ENCODE peak calls at places on chromosomes 7 and 10, in nine cellular contexts. One of them, this sample, is unnamed.

GRCh38 chr7:153934048-153934447 is 118.2 kb upstream of the DPP6 start:
- DNase-seq in WTC11: no peak
- DNase-seq in stimulated activated CD8-positive, alpha-beta memory T cell treated with anti-CD3 and anti-CD28 coated beads, Interleukin-2, amount 100 ng/mL, for 1 hour: no peak
- DNase-seq in stimulated activated naive B cell treated with anti-CD40 and anti-IgM and Interleukin-4, amounts not matched to agents 10 μg/mL and 1 μg/mL and 100 μg/mL, for 72 hours: no peak
- DNase-seq in T-helper 9 cell: no peak
- DNase-seq in endothelial cell of umbilical vein: no peak
- DNase-seq in AG08395: no peak
- DNase-seq in effector memory CD8-positive, alpha-beta T cell: no peak
- DNase-seq in AG10803: no peak
- DNase-seq in this sample: peak

GRCh38 chr10:49410365-49411074 is 14.6 kb upstream of the DRGX start:
- DNase-seq in WTC11: no peak
- DNase-seq in stimulated activated CD8-positive, alpha-beta memory T cell treated with anti-CD3 and anti-CD28 coated beads, Interleukin-2, amount 100 ng/mL, for 1 hour: no peak
- DNase-seq in stimulated activated naive B cell treated with anti-CD40 and anti-IgM and Interleukin-4, amounts not matched to agents 10 μg/mL and 1 μg/mL and 100 μg/mL, for 72 hours: no peak
- DNase-seq in T-helper 9 cell: no peak
- DNase-seq in endothelial cell of umbilical vein: no peak
- DNase-seq in AG08395: no peak
- DNase-seq in effector memory CD8-positive, alpha-beta T cell: no peak
- DNase-seq in AG10803: no peak
- DNase-seq in this sample: no peak

GRCh38 chr10:11713963-11714362 is 28.2 kb upstream of the ECHDC3 start:
- DNase-seq in WTC11: no peak
- DNase-seq in stimulated activated CD8-positive, alpha-beta memory T cell treated with anti-CD3 and anti-CD28 coated beads, Interleukin-2, amount 100 ng/mL, for 1 hour: no peak
- DNase-seq in stimulated activated naive B cell treated with anti-CD40 and anti-IgM and Interleukin-4, amounts not matched to agents 10 μg/mL and 1 μg/mL and 100 μg/mL, for 72 hours: no peak
- DNase-seq in T-helper 9 cell: no peak
- DNase-seq in endothelial cell of umbilical vein: no peak
- DNase-seq in AG08395: no peak
- DNase-seq in effector memory CD8-positive, alpha-beta T cell: no peak
- DNase-seq in AG10803: no peak
- DNase-seq in this sample: no peak

GRCh38 chr7:95684037-95684436 is 87.7 kb upstream of the PDK4 start:
- DNase-seq in WTC11: no peak
- DNase-seq in stimulated activated CD8-positive, alpha-beta memory T cell treated with anti-CD3 and anti-CD28 coated beads, Interleukin-2, amount 100 ng/mL, for 1 hour: no peak
- DNase-seq in stimulated activated naive B cell treated with anti-CD40 and anti-IgM and Interleukin-4, amounts not matched to agents 10 μg/mL and 1 μg/mL and 100 μg/mL, for 72 hours: no peak
- DNase-seq in T-helper 9 cell: no peak
- DNase-seq in endothelial cell of umbilical vein: peak
- DNase-seq in AG08395: peak
- DNase-seq in effector memory CD8-positive, alpha-beta T cell: no peak
- DNase-seq in AG10803: peak
- DNase-seq in this sample: no peak

GRCh38 chr7:122299624-122299934 is 5.0 kb downstream of the FEZF1 start:
- DNase-seq in WTC11: no peak
- DNase-seq in stimulated activated CD8-positive, alpha-beta memory T cell treated with anti-CD3 and anti-CD28 coated beads, Interleukin-2, amount 100 ng/mL, for 1 hour: no peak
- DNase-seq in stimulated activated naive B cell treated with anti-CD40 and anti-IgM and Interleukin-4, amounts not matched to agents 10 μg/mL and 1 μg/mL and 100 μg/mL, for 72 hours: no peak
- DNase-seq in T-helper 9 cell: no peak
- DNase-seq in endothelial cell of umbilical vein: no peak
- DNase-seq in AG08395: no peak
- DNase-seq in effector memory CD8-positive, alpha-beta T cell: no peak
- DNase-seq in AG10803: no peak
- DNase-seq in this sample: no peak

GRCh38 chr10:28169525-28169924 is 133.3 kb downstream of the MPP7 start:
- DNase-seq in WTC11: no peak
- DNase-seq in stimulated activated CD8-positive, alpha-beta memory T cell treated with anti-CD3 and anti-CD28 coated beads, Interleukin-2, amount 100 ng/mL, for 1 hour: no peak
- DNase-seq in stimulated activated naive B cell treated with anti-CD40 and anti-IgM and Interleukin-4, amounts not matched to agents 10 μg/mL and 1 μg/mL and 100 μg/mL, for 72 hours: no peak
- DNase-seq in T-helper 9 cell: no peak
- DNase-seq in endothelial cell of umbilical vein: no peak
- DNase-seq in AG08395: no peak
- DNase-seq in effector memory CD8-positive, alpha-beta T cell: no peak
- DNase-seq in AG10803: no peak
- DNase-seq in this sample: no peak

GRCh38 chr10:16776896-16777295 is 40.3 kb downstream of the RSU1 start:
- DNase-seq in WTC11: no peak
- DNase-seq in stimulated activated CD8-positive, alpha-beta memory T cell treated with anti-CD3 and anti-CD28 coated beads, Interleukin-2, amount 100 ng/mL, for 1 hour: no peak
- DNase-seq in stimulated activated naive B cell treated with anti-CD40 and anti-IgM and Interleukin-4, amounts not matched to agents 10 μg/mL and 1 μg/mL and 100 μg/mL, for 72 hours: no peak
- DNase-seq in T-helper 9 cell: no peak
- DNase-seq in endothelial cell of umbilical vein: peak
- DNase-seq in AG08395: no peak
- DNase-seq in effector memory CD8-positive, alpha-beta T cell: no peak
- DNase-seq in AG10803: peak
- DNase-seq in this sample: no peak

GRCh38 chr10:62813981-62814380 is 2.2 kb downstream of the EGR2 start:
- DNase-seq in WTC11: no peak
- DNase-seq in stimulated activated CD8-positive, alpha-beta memory T cell treated with anti-CD3 and anti-CD28 coated beads, Interleukin-2, amount 100 ng/mL, for 1 hour: no peak
- DNase-seq in stimulated activated naive B cell treated with anti-CD40 and anti-IgM and Interleukin-4, amounts not matched to agents 10 μg/mL and 1 μg/mL and 100 μg/mL, for 72 hours: no peak
- DNase-seq in T-helper 9 cell: no peak
- DNase-seq in endothelial cell of umbilical vein: no peak
- DNase-seq in AG08395: no peak
- DNase-seq in effector memory CD8-positive, alpha-beta T cell: no peak
- DNase-seq in AG10803: no peak
- DNase-seq in this sample: peak

GRCh38 chr7:134710854-134711624 is 64.4 kb downstream of the BPGM start:
- DNase-seq in WTC11: no peak
- DNase-seq in stimulated activated CD8-positive, alpha-beta memory T cell treated with anti-CD3 and anti-CD28 coated beads, Interleukin-2, amount 100 ng/mL, for 1 hour: peak
- DNase-seq in stimulated activated naive B cell treated with anti-CD40 and anti-IgM and Interleukin-4, amounts not matched to agents 10 μg/mL and 1 μg/mL and 100 μg/mL, for 72 hours: no peak
- DNase-seq in T-helper 9 cell: peak
- DNase-seq in endothelial cell of umbilical vein: no peak
- DNase-seq in AG08395: no peak
- DNase-seq in effector memory CD8-positive, alpha-beta T cell: peak
- DNase-seq in AG10803: no peak
- DNase-seq in this sample: no peak

GRCh38 chr7:27616914-27617548 is 45.7 kb downstream of the HIBADH start:
- DNase-seq in WTC11: no peak
- DNase-seq in stimulated activated CD8-positive, alpha-beta memory T cell treated with anti-CD3 and anti-CD28 coated beads, Interleukin-2, amount 100 ng/mL, for 1 hour: no peak
- DNase-seq in stimulated activated naive B cell treated with anti-CD40 and anti-IgM and Interleukin-4, amounts not matched to agents 10 μg/mL and 1 μg/mL and 100 μg/mL, for 72 hours: no peak
- DNase-seq in T-helper 9 cell: no peak
- DNase-seq in endothelial cell of umbilical vein: no peak
- DNase-seq in AG08395: no peak
- DNase-seq in effector memory CD8-positive, alpha-beta T cell: no peak
- DNase-seq in AG10803: no peak
- DNase-seq in this sample: no peak

GRCh38 chr10:13453896-13454295 is 74.9 kb downstream of the BEND7 start:
- DNase-seq in WTC11: no peak
- DNase-seq in stimulated activated CD8-positive, alpha-beta memory T cell treated with anti-CD3 and anti-CD28 coated beads, Interleukin-2, amount 100 ng/mL, for 1 hour: no peak
- DNase-seq in stimulated activated naive B cell treated with anti-CD40 and anti-IgM and Interleukin-4, amounts not matched to agents 10 μg/mL and 1 μg/mL and 100 μg/mL, for 72 hours: peak
- DNase-seq in T-helper 9 cell: no peak
- DNase-seq in endothelial cell of umbilical vein: no peak
- DNase-seq in AG08395: no peak
- DNase-seq in effector memory CD8-positive, alpha-beta T cell: no peak
- DNase-seq in AG10803: no peak
- DNase-seq in this sample: peak

GRCh38 chr7:154789404-154789803 is 213.5 kb downstream of the PAXIP1 start:
- DNase-seq in WTC11: no peak
- DNase-seq in stimulated activated CD8-positive, alpha-beta memory T cell treated with anti-CD3 and anti-CD28 coated beads, Interleukin-2, amount 100 ng/mL, for 1 hour: no peak
- DNase-seq in stimulated activated naive B cell treated with anti-CD40 and anti-IgM and Interleukin-4, amounts not matched to agents 10 μg/mL and 1 μg/mL and 100 μg/mL, for 72 hours: no peak
- DNase-seq in T-helper 9 cell: no peak
- DNase-seq in endothelial cell of umbilical vein: no peak
- DNase-seq in AG08395: no peak
- DNase-seq in effector memory CD8-positive, alpha-beta T cell: no peak
- DNase-seq in AG10803: no peak
- DNase-seq in this sample: peak

GRCh38 chr10:113957013-113957412 is 86.7 kb upstream of the ADRB1 start:
- DNase-seq in WTC11: no peak
- DNase-seq in stimulated activated CD8-positive, alpha-beta memory T cell treated with anti-CD3 and anti-CD28 coated beads, Interleukin-2, amount 100 ng/mL, for 1 hour: no peak
- DNase-seq in stimulated activated naive B cell treated with anti-CD40 and anti-IgM and Interleukin-4, amounts not matched to agents 10 μg/mL and 1 μg/mL and 100 μg/mL, for 72 hours: no peak
- DNase-seq in T-helper 9 cell: no peak
- DNase-seq in endothelial cell of umbilical vein: peak
- DNase-seq in AG08395: peak
- DNase-seq in effector memory CD8-positive, alpha-beta T cell: no peak
- DNase-seq in AG10803: peak
- DNase-seq in this sample: no peak

GRCh38 chr10:61986357-61986756 is 84.9 kb downstream of the ARID5B start:
- DNase-seq in WTC11: no peak
- DNase-seq in stimulated activated CD8-positive, alpha-beta memory T cell treated with anti-CD3 and anti-CD28 coated beads, Interleukin-2, amount 100 ng/mL, for 1 hour: no peak
- DNase-seq in stimulated activated naive B cell treated with anti-CD40 and anti-IgM and Interleukin-4, amounts not matched to agents 10 μg/mL and 1 μg/mL and 100 μg/mL, for 72 hours: no peak
- DNase-seq in T-helper 9 cell: no peak
- DNase-seq in endothelial cell of umbilical vein: no peak
- DNase-seq in AG08395: no peak
- DNase-seq in effector memory CD8-positive, alpha-beta T cell: no peak
- DNase-seq in AG10803: no peak
- DNase-seq in this sample: no peak

GRCh38 chr10:99396471-99396870 is 34.0 kb downstream of the GOT1 start:
- DNase-seq in WTC11: no peak
- DNase-seq in stimulated activated CD8-positive, alpha-beta memory T cell treated with anti-CD3 and anti-CD28 coated beads, Interleukin-2, amount 100 ng/mL, for 1 hour: no peak
- DNase-seq in stimulated activated naive B cell treated with anti-CD40 and anti-IgM and Interleukin-4, amounts not matched to agents 10 μg/mL and 1 μg/mL and 100 μg/mL, for 72 hours: no peak
- DNase-seq in T-helper 9 cell: no peak
- DNase-seq in endothelial cell of umbilical vein: no peak
- DNase-seq in AG08395: peak
- DNase-seq in effector memory CD8-positive, alpha-beta T cell: no peak
- DNase-seq in AG10803: peak
- DNase-seq in this sample: no peak

GRCh38 chr10:62648941-62649340 is 155.6 kb upstream of the ADO start:
- DNase-seq in WTC11: no peak
- DNase-seq in stimulated activated CD8-positive, alpha-beta memory T cell treated with anti-CD3 and anti-CD28 coated beads, Interleukin-2, amount 100 ng/mL, for 1 hour: no peak
- DNase-seq in stimulated activated naive B cell treated with anti-CD40 and anti-IgM and Interleukin-4, amounts not matched to agents 10 μg/mL and 1 μg/mL and 100 μg/mL, for 72 hours: no peak
- DNase-seq in T-helper 9 cell: no peak
- DNase-seq in endothelial cell of umbilical vein: no peak
- DNase-seq in AG08395: no peak
- DNase-seq in effector memory CD8-positive, alpha-beta T cell: no peak
- DNase-seq in AG10803: no peak
- DNase-seq in this sample: no peak

GRCh38 chr10:86106616-86107015 is 260.0 kb downstream of the GRID1 start:
- DNase-seq in WTC11: no peak
- DNase-seq in stimulated activated CD8-positive, alpha-beta memory T cell treated with anti-CD3 and anti-CD28 coated beads, Interleukin-2, amount 100 ng/mL, for 1 hour: no peak
- DNase-seq in stimulated activated naive B cell treated with anti-CD40 and anti-IgM and Interleukin-4, amounts not matched to agents 10 μg/mL and 1 μg/mL and 100 μg/mL, for 72 hours: no peak
- DNase-seq in T-helper 9 cell: no peak
- DNase-seq in endothelial cell of umbilical vein: no peak
- DNase-seq in AG08395: no peak
- DNase-seq in effector memory CD8-positive, alpha-beta T cell: no peak
- DNase-seq in AG10803: no peak
- DNase-seq in this sample: no peak

GRCh38 chr10:98528785-98529183 is 82.0 kb upstream of the HPS1 start:
- DNase-seq in WTC11: no peak
- DNase-seq in stimulated activated CD8-positive, alpha-beta memory T cell treated with anti-CD3 and anti-CD28 coated beads, Interleukin-2, amount 100 ng/mL, for 1 hour: no peak
- DNase-seq in stimulated activated naive B cell treated with anti-CD40 and anti-IgM and Interleukin-4, amounts not matched to agents 10 μg/mL and 1 μg/mL and 100 μg/mL, for 72 hours: no peak
- DNase-seq in T-helper 9 cell: no peak
- DNase-seq in endothelial cell of umbilical vein: no peak
- DNase-seq in AG08395: no peak
- DNase-seq in effector memory CD8-positive, alpha-beta T cell: no peak
- DNase-seq in AG10803: no peak
- DNase-seq in this sample: no peak

GRCh38 chr7:1059200-1060091 is 15.1 kb downstream of the GPR146 start:
- DNase-seq in WTC11: peak
- DNase-seq in stimulated activated CD8-positive, alpha-beta memory T cell treated with anti-CD3 and anti-CD28 coated beads, Interleukin-2, amount 100 ng/mL, for 1 hour: no peak
- DNase-seq in stimulated activated naive B cell treated with anti-CD40 and anti-IgM and Interleukin-4, amounts not matched to agents 10 μg/mL and 1 μg/mL and 100 μg/mL, for 72 hours: no peak
- DNase-seq in T-helper 9 cell: no peak
- DNase-seq in endothelial cell of umbilical vein: peak
- DNase-seq in AG08395: no peak
- DNase-seq in effector memory CD8-positive, alpha-beta T cell: no peak
- DNase-seq in AG10803: no peak
- DNase-seq in this sample: peak

GRCh38 chr7:2893411-2893861 is 49.3 kb upstream of the GNA12 start:
- DNase-seq in WTC11: no peak
- DNase-seq in stimulated activated CD8-positive, alpha-beta memory T cell treated with anti-CD3 and anti-CD28 coated beads, Interleukin-2, amount 100 ng/mL, for 1 hour: no peak
- DNase-seq in stimulated activated naive B cell treated with anti-CD40 and anti-IgM and Interleukin-4, amounts not matched to agents 10 μg/mL and 1 μg/mL and 100 μg/mL, for 72 hours: no peak
- DNase-seq in T-helper 9 cell: no peak
- DNase-seq in endothelial cell of umbilical vein: no peak
- DNase-seq in AG08395: no peak
- DNase-seq in effector memory CD8-positive, alpha-beta T cell: no peak
- DNase-seq in AG10803: no peak
- DNase-seq in this sample: no peak

GRCh38 chr7:115340828-115341227 is 418.9 kb downstream of the MDFIC start:
- DNase-seq in WTC11: no peak
- DNase-seq in stimulated activated CD8-positive, alpha-beta memory T cell treated with anti-CD3 and anti-CD28 coated beads, Interleukin-2, amount 100 ng/mL, for 1 hour: no peak
- DNase-seq in stimulated activated naive B cell treated with anti-CD40 and anti-IgM and Interleukin-4, amounts not matched to agents 10 μg/mL and 1 μg/mL and 100 μg/mL, for 72 hours: no peak
- DNase-seq in T-helper 9 cell: no peak
- DNase-seq in endothelial cell of umbilical vein: peak
- DNase-seq in AG08395: peak
- DNase-seq in effector memory CD8-positive, alpha-beta T cell: no peak
- DNase-seq in AG10803: peak
- DNase-seq in this sample: no peak

GRCh38 chr10:77493851-77494788 is 143.5 kb downstream of the KCNMA1 start:
- DNase-seq in WTC11: peak
- DNase-seq in stimulated activated CD8-positive, alpha-beta memory T cell treated with anti-CD3 and anti-CD28 coated beads, Interleukin-2, amount 100 ng/mL, for 1 hour: no peak
- DNase-seq in stimulated activated naive B cell treated with anti-CD40 and anti-IgM and Interleukin-4, amounts not matched to agents 10 μg/mL and 1 μg/mL and 100 μg/mL, for 72 hours: no peak
- DNase-seq in T-helper 9 cell: no peak
- DNase-seq in endothelial cell of umbilical vein: no peak
- DNase-seq in AG08395: no peak
- DNase-seq in effector memory CD8-positive, alpha-beta T cell: no peak
- DNase-seq in AG10803: peak
- DNase-seq in this sample: peak

GRCh38 chr10:25061711-25062455 is 45.5 kb downstream of the THNSL1 start:
- DNase-seq in WTC11: no peak
- DNase-seq in stimulated activated CD8-positive, alpha-beta memory T cell treated with anti-CD3 and anti-CD28 coated beads, Interleukin-2, amount 100 ng/mL, for 1 hour: no peak
- DNase-seq in stimulated activated naive B cell treated with anti-CD40 and anti-IgM and Interleukin-4, amounts not matched to agents 10 μg/mL and 1 μg/mL and 100 μg/mL, for 72 hours: no peak
- DNase-seq in T-helper 9 cell: no peak
- DNase-seq in endothelial cell of umbilical vein: no peak
- DNase-seq in AG08395: no peak
- DNase-seq in effector memory CD8-positive, alpha-beta T cell: no peak
- DNase-seq in AG10803: peak
- DNase-seq in this sample: no peak

GRCh38 chr7:132138817-132139216 is 437.5 kb downstream of the PLXNA4 start:
- DNase-seq in WTC11: no peak
- DNase-seq in stimulated activated CD8-positive, alpha-beta memory T cell treated with anti-CD3 and anti-CD28 coated beads, Interleukin-2, amount 100 ng/mL, for 1 hour: no peak
- DNase-seq in stimulated activated naive B cell treated with anti-CD40 and anti-IgM and Interleukin-4, amounts not matched to agents 10 μg/mL and 1 μg/mL and 100 μg/mL, for 72 hours: no peak
- DNase-seq in T-helper 9 cell: no peak
- DNase-seq in endothelial cell of umbilical vein: peak
- DNase-seq in AG08395: no peak
- DNase-seq in effector memory CD8-positive, alpha-beta T cell: no peak
- DNase-seq in AG10803: no peak
- DNase-seq in this sample: no peak